ENCODE peak calls at places on chromosomes 2 and 18, in six cellular contexts. One of them, this sample, is unnamed.

GRCh38 chr18:77271720-77272481 is 22.3 kb downstream of the GALR1 start:
- DNase-seq in K562: no peak
- DNase-seq in HCT116: no peak
- DNase-seq in HepG2: no peak
- DNase-seq in GM12878: no peak
- DNase-seq in H1: no peak
- DNase-seq in this sample: no peak

GRCh38 chr18:1017679-1018078 is 113.0 kb downstream of the ADCYAP1 start:
- DNase-seq in K562: no peak
- DNase-seq in HCT116: no peak
- DNase-seq in HepG2: no peak
- DNase-seq in GM12878: no peak
- DNase-seq in H1: no peak
- DNase-seq in this sample: no peak

GRCh38 chr2:16635796-16636699 is 29.6 kb downstream of the CYRIA start:
- DNase-seq in K562: peak
- DNase-seq in HCT116: no peak
- DNase-seq in HepG2: no peak
- DNase-seq in GM12878: no peak
- DNase-seq in H1: no peak
- DNase-seq in this sample: no peak

GRCh38 chr2:51795248-51795888 is 763.4 kb upstream of the NRXN1 start:
- DNase-seq in K562: no peak
- DNase-seq in HCT116: peak
- DNase-seq in HepG2: peak
- DNase-seq in GM12878: no peak
- DNase-seq in H1: peak
- DNase-seq in this sample: peak

GRCh38 chr18:49285627-49286026 is 174.8 kb downstream of the DYM start:
- DNase-seq in K562: no peak
- DNase-seq in HCT116: no peak
- DNase-seq in HepG2: no peak
- DNase-seq in GM12878: no peak
- DNase-seq in H1: no peak
- DNase-seq in this sample: no peak

GRCh38 chr2:148533004-148533403 is 111.5 kb upstream of the EPC2 start:
- DNase-seq in K562: no peak
- DNase-seq in HCT116: no peak
- DNase-seq in HepG2: no peak
- DNase-seq in GM12878: no peak
- DNase-seq in H1: no peak
- DNase-seq in this sample: no peak

GRCh38 chr2:60070166-60070565 is 483.3 kb downstream of the BCL11A start:
- DNase-seq in K562: no peak
- DNase-seq in HCT116: no peak
- DNase-seq in HepG2: no peak
- DNase-seq in GM12878: no peak
- DNase-seq in H1: no peak
- DNase-seq in this sample: no peak

GRCh38 chr2:146547236-146547635 is 1297.6 kb upstream of the ACVR2A start:
- DNase-seq in K562: no peak
- DNase-seq in HCT116: no peak
- DNase-seq in HepG2: no peak
- DNase-seq in GM12878: no peak
- DNase-seq in H1: no peak
- DNase-seq in this sample: peak

GRCh38 chr18:74040459-74041332 is 106.9 kb downstream of the FBXO15 start:
- DNase-seq in K562: peak
- DNase-seq in HCT116: peak
- DNase-seq in HepG2: peak
- DNase-seq in GM12878: no peak
- DNase-seq in H1: no peak
- DNase-seq in this sample: no peak

GRCh38 chr2:479031-479430 is 191.1 kb upstream of the ALKAL2 start:
- DNase-seq in K562: no peak
- DNase-seq in HCT116: no peak
- DNase-seq in HepG2: no peak
- DNase-seq in GM12878: no peak
- DNase-seq in H1: no peak
- DNase-seq in this sample: no peak

GRCh38 chr2:78147466-78147865 is 625.3 kb upstream of the LRRTM4 start:
- DNase-seq in K562: no peak
- DNase-seq in HCT116: no peak
- DNase-seq in HepG2: no peak
- DNase-seq in GM12878: no peak
- DNase-seq in H1: no peak
- DNase-seq in this sample: no peak

GRCh38 chr18:10953672-10954071 is 195.7 kb downstream of the PIEZO2 start:
- DNase-seq in K562: no peak
- DNase-seq in HCT116: no peak
- DNase-seq in HepG2: no peak
- DNase-seq in GM12878: peak
- DNase-seq in H1: no peak
- DNase-seq in this sample: no peak

GRCh38 chr2:172102858-172103359 is at the start of gene DLX2:
- DNase-seq in K562: peak
- DNase-seq in HCT116: peak
- DNase-seq in HepG2: peak
- DNase-seq in GM12878: no peak
- DNase-seq in H1: peak
- DNase-seq in this sample: peak

GRCh38 chr2:25052948-25053477 is 11.1 kb downstream of the EFR3B start:
- DNase-seq in K562: no peak
- DNase-seq in HCT116: no peak
- DNase-seq in HepG2: no peak
- DNase-seq in GM12878: no peak
- DNase-seq in H1: no peak
- DNase-seq in this sample: no peak

GRCh38 chr2:147449323-147450080 is 395.3 kb upstream of the ACVR2A start:
- DNase-seq in K562: no peak
- DNase-seq in HCT116: no peak
- DNase-seq in HepG2: no peak
- DNase-seq in GM12878: no peak
- DNase-seq in H1: no peak
- DNase-seq in this sample: no peak

GRCh38 chr2:126668254-126668653 is 12.3 kb downstream of the GYPC start:
- DNase-seq in K562: no peak
- DNase-seq in HCT116: no peak
- DNase-seq in HepG2: no peak
- DNase-seq in GM12878: no peak
- DNase-seq in H1: no peak
- DNase-seq in this sample: no peak

GRCh38 chr2:39686470-39686869 is 20.8 kb downstream of the TMEM178A start:
- DNase-seq in K562: no peak
- DNase-seq in HCT116: no peak
- DNase-seq in HepG2: no peak
- DNase-seq in GM12878: no peak
- DNase-seq in H1: no peak
- DNase-seq in this sample: no peak

GRCh38 chr2:21001225-21001946 is 42.5 kb downstream of the APOB start:
- DNase-seq in K562: no peak
- DNase-seq in HCT116: no peak
- DNase-seq in HepG2: no peak
- DNase-seq in GM12878: no peak
- DNase-seq in H1: no peak
- DNase-seq in this sample: no peak

GRCh38 chr2:191299009-191299408 is 53.8 kb downstream of the MYO1B start:
- DNase-seq in K562: no peak
- DNase-seq in HCT116: no peak
- DNase-seq in HepG2: no peak
- DNase-seq in GM12878: no peak
- DNase-seq in H1: no peak
- DNase-seq in this sample: no peak

GRCh38 chr18:30889582-30890301 is 152.8 kb downstream of the DSC3 start:
- DNase-seq in K562: no peak
- DNase-seq in HCT116: peak
- DNase-seq in HepG2: no peak
- DNase-seq in GM12878: no peak
- DNase-seq in H1: no peak
- DNase-seq in this sample: peak

GRCh38 chr2:52210161-52210560 is 1178.2 kb upstream of the NRXN1 start:
- DNase-seq in K562: no peak
- DNase-seq in HCT116: no peak
- DNase-seq in HepG2: no peak
- DNase-seq in GM12878: no peak
- DNase-seq in H1: no peak
- DNase-seq in this sample: no peak

GRCh38 chr2:199992296-199992695 is 36.9 kb downstream of the MAIP1 start:
- DNase-seq in K562: no peak
- DNase-seq in HCT116: no peak
- DNase-seq in HepG2: no peak
- DNase-seq in GM12878: no peak
- DNase-seq in H1: no peak
- DNase-seq in this sample: no peak

GRCh38 chr2:229273384-229274338 is 2.6 kb upstream of the PID1 start:
- DNase-seq in K562: peak
- DNase-seq in HCT116: peak
- DNase-seq in HepG2: peak
- DNase-seq in GM12878: peak
- DNase-seq in H1: peak
- DNase-seq in this sample: peak

GRCh38 chr18:54229660-54230059 is 5.2 kb upstream of the MBD2 start:
- DNase-seq in K562: no peak
- DNase-seq in HCT116: no peak
- DNase-seq in HepG2: no peak
- DNase-seq in GM12878: no peak
- DNase-seq in H1: no peak
- DNase-seq in this sample: no peak

GRCh38 chr2:174510583-174511189 is 23.9 kb upstream of the GPR155 start:
- DNase-seq in K562: no peak
- DNase-seq in HCT116: peak
- DNase-seq in HepG2: peak
- DNase-seq in GM12878: no peak
- DNase-seq in H1: no peak
- DNase-seq in this sample: no peak

GRCh38 chr2:219058541-219059374 is 2.0 kb downstream of the IHH start:
- DNase-seq in K562: peak
- DNase-seq in HCT116: no peak
- DNase-seq in HepG2: peak
- DNase-seq in GM12878: no peak
- DNase-seq in H1: no peak
- DNase-seq in this sample: no peak

GRCh38 chr2:56337342-56337741 is 153.6 kb downstream of the CCDC85A start:
- DNase-seq in K562: no peak
- DNase-seq in HCT116: no peak
- DNase-seq in HepG2: no peak
- DNase-seq in GM12878: no peak
- DNase-seq in H1: no peak
- DNase-seq in this sample: peak

GRCh38 chr2:239186516-239186915 is 214.3 kb downstream of the HDAC4 start:
- DNase-seq in K562: no peak
- DNase-seq in HCT116: no peak
- DNase-seq in HepG2: no peak
- DNase-seq in GM12878: no peak
- DNase-seq in H1: no peak
- DNase-seq in this sample: no peak

GRCh38 chr18:8084160-8084559 is 517.0 kb downstream of the PTPRM start:
- DNase-seq in K562: peak
- DNase-seq in HCT116: peak
- DNase-seq in HepG2: peak
- DNase-seq in GM12878: no peak
- DNase-seq in H1: peak
- DNase-seq in this sample: peak

GRCh38 chr2:111031546-111032484 is 88.9 kb upstream of the BCL2L11 start:
- DNase-seq in K562: no peak
- DNase-seq in HCT116: no peak
- DNase-seq in HepG2: no peak
- DNase-seq in GM12878: no peak
- DNase-seq in H1: no peak
- DNase-seq in this sample: no peak

GRCh38 chr2:18362696-18363095 is 197.8 kb downstream of the RDH14 start:
- DNase-seq in K562: no peak
- DNase-seq in HCT116: no peak
- DNase-seq in HepG2: no peak
- DNase-seq in GM12878: no peak
- DNase-seq in H1: no peak
- DNase-seq in this sample: no peak

GRCh38 chr18:46243095-46243494 is 138.9 kb downstream of the HAUS1 start:
- DNase-seq in K562: no peak
- DNase-seq in HCT116: no peak
- DNase-seq in HepG2: no peak
- DNase-seq in GM12878: no peak
- DNase-seq in H1: no peak
- DNase-seq in this sample: no peak

GRCh38 chr18:48085781-48086487 is 155.5 kb upstream of the SMAD2 start:
- DNase-seq in K562: no peak
- DNase-seq in HCT116: no peak
- DNase-seq in HepG2: no peak
- DNase-seq in GM12878: no peak
- DNase-seq in H1: no peak
- DNase-seq in this sample: no peak
- TF ChIP-seq POLR2A in K562: no peak
- TF ChIP-seq POLR2A in HCT116: no peak
- TF ChIP-seq POLR2A in HepG2: no peak
- TF ChIP-seq POLR2A in GM12878: no peak
- TF ChIP-seq POLR2A in H1: no peak
- TF ChIP-seq POLR2A in this sample: no peak

GRCh38 chr2:43482974-43483373 is 112.9 kb downstream of the THADA start:
- DNase-seq in K562: no peak
- DNase-seq in HCT116: no peak
- DNase-seq in HepG2: no peak
- DNase-seq in GM12878: peak
- DNase-seq in H1: no peak
- DNase-seq in this sample: no peak
- H3K9ac ChIP-seq in K562: no peak
- H3K9ac ChIP-seq in HCT116: no peak
- H3K9ac ChIP-seq in HepG2: no peak
- H3K9ac ChIP-seq in GM12878: peak
- H3K9ac ChIP-seq in H1: no peak
- H3K9ac ChIP-seq in this sample: no peak

DNA sequence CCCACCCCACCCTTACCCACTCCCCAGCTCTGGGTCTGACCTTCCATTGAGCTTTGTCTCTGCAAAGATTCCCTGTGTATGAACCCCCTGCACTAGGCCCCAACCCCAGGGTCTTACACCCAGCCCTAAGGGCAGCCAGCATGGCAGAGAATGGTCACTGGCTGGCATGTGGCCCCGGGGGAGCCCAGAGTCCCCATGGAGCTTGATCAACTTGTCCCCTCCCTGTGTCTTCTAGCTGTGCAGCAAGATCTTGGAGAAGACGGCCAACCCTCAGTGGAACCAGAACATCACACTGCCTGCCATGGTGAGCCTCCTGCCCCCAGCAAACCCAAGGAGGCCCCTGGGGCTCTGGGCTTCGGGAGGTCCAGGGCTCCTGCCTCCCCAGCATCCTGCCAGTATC is 81.4 kb downstream of the DYSF start:
- DNase-seq in K562: no peak
- DNase-seq in HCT116: no peak
- DNase-seq in HepG2: no peak
- DNase-seq in GM12878: no peak
- DNase-seq in H1: no peak
- DNase-seq in this sample: no peak
- TF ChIP-seq MAX in K562: no peak
- TF ChIP-seq MAX in HCT116: no peak
- TF ChIP-seq MAX in HepG2: no peak
- TF ChIP-seq MAX in GM12878: no peak
- TF ChIP-seq MAX in H1: no peak
- TF ChIP-seq MAX in this sample: no peak

GRCh38 chr2:62197609-62198236 is 1.8 kb downstream of the B3GNT2 start:
- DNase-seq in K562: peak
- DNase-seq in HCT116: no peak
- DNase-seq in HepG2: no peak
- DNase-seq in GM12878: no peak
- DNase-seq in H1: no peak
- DNase-seq in this sample: peak
- TF ChIP-seq POLR2A in K562: no peak
- TF ChIP-seq POLR2A in HCT116: no peak
- TF ChIP-seq POLR2A in HepG2: no peak
- TF ChIP-seq POLR2A in GM12878: peak
- TF ChIP-seq POLR2A in H1: no peak
- TF ChIP-seq POLR2A in this sample: no peak